ENCODE peak calls at places on chromosomes 2 and 18, in eight cellular contexts. One of them, this sample, is unnamed.

GRCh38 chr2:240704651-240705050 is 13.0 kb downstream of the AQP12A start:
- DNase-seq in mesothelial cell of epicardium: no peak
- DNase-seq in progenitor cell of endocrine pancreas: no peak
- DNase-seq in HT-29: no peak
- DNase-seq in HFF-Myc: no peak
- DNase-seq in WTC11: no peak
- DNase-seq in stimulated activated CD8-positive, alpha-beta memory T cell treated with anti-CD3 and anti-CD28 coated beads, Interleukin-15, amount 100 ng/mL, for 1 hour: no peak
- DNase-seq in HS-27A: no peak
- DNase-seq in this sample: no peak

GRCh38 chr18:35185771-35186170 is 55.1 kb upstream of the ZNF397 start:
- DNase-seq in progenitor cell of endocrine pancreas: no peak
- DNase-seq in HS-27A: no peak
- DNase-seq in HFF-Myc: no peak
- DNase-seq in HT-29: no peak
- DNase-seq in WTC11: no peak
- DNase-seq in stimulated activated CD8-positive, alpha-beta memory T cell treated with anti-CD3 and anti-CD28 coated beads, Interleukin-15, amount 100 ng/mL, for 1 hour: no peak
- DNase-seq in mesothelial cell of epicardium: no peak
- DNase-seq in this sample: no peak

GRCh38 chr2:198100323-198100722 is 295.9 kb downstream of the PLCL1 start:
- DNase-seq in mesothelial cell of epicardium: no peak
- DNase-seq in HT-29: no peak
- DNase-seq in HS-27A: no peak
- DNase-seq in progenitor cell of endocrine pancreas: no peak
- DNase-seq in HFF-Myc: no peak
- DNase-seq in WTC11: no peak
- DNase-seq in stimulated activated CD8-positive, alpha-beta memory T cell treated with anti-CD3 and anti-CD28 coated beads, Interleukin-15, amount 100 ng/mL, for 1 hour: no peak
- DNase-seq in this sample: no peak

GRCh38 chr2:214587442-214587841 is 176.6 kb downstream of the VWC2L start:
- DNase-seq in HT-29: peak; percentile 38
- DNase-seq in stimulated activated CD8-positive, alpha-beta memory T cell treated with anti-CD3 and anti-CD28 coated beads, Interleukin-15, amount 100 ng/mL, for 1 hour: no peak
- DNase-seq in mesothelial cell of epicardium: no peak
- DNase-seq in HFF-Myc: no peak
- DNase-seq in HS-27A: no peak
- DNase-seq in progenitor cell of endocrine pancreas: no peak
- DNase-seq in WTC11: peak; percentile 49
- DNase-seq in this sample: no peak

GRCh38 chr2:136207030-136207623 is 89.2 kb upstream of the CXCR4 start:
- DNase-seq in WTC11: no peak
- DNase-seq in HFF-Myc: no peak
- DNase-seq in stimulated activated CD8-positive, alpha-beta memory T cell treated with anti-CD3 and anti-CD28 coated beads, Interleukin-15, amount 100 ng/mL, for 1 hour: no peak
- DNase-seq in HS-27A: no peak
- DNase-seq in mesothelial cell of epicardium: no peak
- DNase-seq in HT-29: no peak
- DNase-seq in progenitor cell of endocrine pancreas: no peak
- DNase-seq in this sample: no peak

GRCh38 chr2:216478151-216478550 is 20.5 kb upstream of the RPL37A start:
- DNase-seq in HS-27A: no peak
- DNase-seq in mesothelial cell of epicardium: no peak
- DNase-seq in stimulated activated CD8-positive, alpha-beta memory T cell treated with anti-CD3 and anti-CD28 coated beads, Interleukin-15, amount 100 ng/mL, for 1 hour: no peak
- DNase-seq in HT-29: no peak
- DNase-seq in WTC11: no peak
- DNase-seq in HFF-Myc: no peak
- DNase-seq in progenitor cell of endocrine pancreas: no peak
- DNase-seq in this sample: no peak

GRCh38 chr2:25920326-25920725 is 42.0 kb upstream of the ASXL2 start:
- DNase-seq in mesothelial cell of epicardium: no peak
- DNase-seq in stimulated activated CD8-positive, alpha-beta memory T cell treated with anti-CD3 and anti-CD28 coated beads, Interleukin-15, amount 100 ng/mL, for 1 hour: no peak
- DNase-seq in HS-27A: no peak
- DNase-seq in WTC11: no peak
- DNase-seq in HFF-Myc: peak; percentile 38
- DNase-seq in HT-29: no peak
- DNase-seq in progenitor cell of endocrine pancreas: no peak
- DNase-seq in this sample: no peak

GRCh38 chr2:188122983-188123382 is 168.7 kb upstream of the GULP1 start:
- DNase-seq in mesothelial cell of epicardium: no peak
- DNase-seq in HS-27A: no peak
- DNase-seq in progenitor cell of endocrine pancreas: no peak
- DNase-seq in WTC11: no peak
- DNase-seq in stimulated activated CD8-positive, alpha-beta memory T cell treated with anti-CD3 and anti-CD28 coated beads, Interleukin-15, amount 100 ng/mL, for 1 hour: no peak
- DNase-seq in HT-29: no peak
- DNase-seq in HFF-Myc: no peak
- DNase-seq in this sample: no peak

GRCh38 chr2:152468832-152469692 is 134.1 kb downstream of the FMNL2 start:
- DNase-seq in HT-29: no peak
- DNase-seq in HFF-Myc: no peak
- DNase-seq in mesothelial cell of epicardium: no peak
- DNase-seq in WTC11: no peak
- DNase-seq in progenitor cell of endocrine pancreas: no peak
- DNase-seq in stimulated activated CD8-positive, alpha-beta memory T cell treated with anti-CD3 and anti-CD28 coated beads, Interleukin-15, amount 100 ng/mL, for 1 hour: no peak
- DNase-seq in HS-27A: no peak
- DNase-seq in this sample: no peak

This sample was measured in GM12892.